ENCODE peak calls at places on chromosomes 1 and 21, in four cellular contexts. M, S, R and H are unnamed samples.

GRCh38 chr1:203362561-203363055 is 11.7 kb upstream of the FMOD start:
- DNase-seq in M (no peak), S (no peak), R (no peak), H (no peak)

GRCh38 chr1:181918893-181919728 is 142.4 kb downstream of the ZNF648 start:
- DNase-seq in M (no peak), S (no peak), R (no peak), H (no peak)

GRCh38 chr1:22712502-22713271 is 2.0 kb downstream of the EPHB2 start:
- DNase-seq in M (no peak), S (peak; percentile 86), R (no peak), H (peak; percentile 55)

GRCh38 chr21:27713159-27714109 is 746.5 kb upstream of the ADAMTS5 start:
- DNase-seq in M (no peak), S (no peak), R (peak; percentile 27), H (no peak)

GRCh38 chr1:109834951-109835350 is 71.2 kb upstream of the EPS8L3 start:
- DNase-seq in M (peak; percentile 14), S (no peak), R (no peak), H (no peak)

GRCh38 chr21:15277498-15277897 is 212.7 kb upstream of the NRIP1 start:
- DNase-seq in M (no peak), S (no peak), R (no peak), H (no peak)

GRCh38 chr1:119647734-119648619 is at the start of gene ZNF697:
- DNase-seq in M (peak; percentile 98), S (peak; percentile 95), R (peak; percentile 99), H (peak; percentile 97)

GRCh38 chr1:172742599-172743500 is 83.9 kb downstream of the FASLG start:
- DNase-seq in M (no peak), S (peak; percentile 55), R (peak; percentile 59), H (peak; percentile 61)

GRCh38 chr1:41622859-41623732 is 138.6 kb upstream of the EDN2 start:
- DNase-seq in M (no peak), S (no peak), R (no peak), H (no peak)

GRCh38 chr1:109882288-109883245 is 28.1 kb upstream of the CSF1 start:
- DNase-seq in M (peak; percentile 52), S (no peak), R (no peak), H (no peak)

GRCh38 chr1:179709841-179710329 is 33.2 kb upstream of the FAM163A start:
- DNase-seq in M (peak; percentile 79), S (no peak), R (peak; percentile 93), H (no peak)

GRCh38 chr1:196608401-196609113 is at the start of gene KCNT2:
- DNase-seq in M (peak; percentile 69), S (no peak), R (peak; percentile 78), H (peak; percentile 35)

GRCh38 chr1:101121975-101122374 is 96.4 kb upstream of the DPH5 start:
- DNase-seq in M (no peak), S (no peak), R (no peak), H (no peak)

GRCh38 chr1:29531596-29531995 is 295.3 kb downstream of the PTPRU start:
- DNase-seq in M (peak; percentile 5), S (no peak), R (no peak), H (no peak)

GRCh38 chr1:29576510-29576909 is 340.2 kb downstream of the PTPRU start:
- DNase-seq in M (no peak), S (no peak), R (no peak), H (peak; percentile 86)

GRCh38 chr21:46098303-46099141 is 610 bp downstream of the COL6A2 start:
- DNase-seq in M (peak; percentile 42), S (no peak), R (peak; percentile 42), H (no peak)

GRCh38 chr1:232290570-232290969 is 339.4 kb downstream of the SIPA1L2 start:
- DNase-seq in M (no peak), S (no peak), R (no peak), H (no peak)

GRCh38 chr1:158095737-158096335 is 84.9 kb upstream of the CD1D start:
- DNase-seq in M (no peak), S (peak; percentile 57), R (peak; percentile 51), H (peak; percentile 56)

GRCh38 chr21:28086861-28087581 is 905.7 kb downstream of the LTN1 start:
- DNase-seq in M (no peak), S (no peak), R (no peak), H (no peak)

GRCh38 chr1:50846224-50846839 is 113.7 kb downstream of the FAF1 start:
- DNase-seq in M (no peak), S (peak; percentile 16), R (no peak), H (no peak)
- TF ChIP-seq CTCF in M (no peak), S (no peak), R (no peak), H (no peak)

GRCh38 chr1:153958111-153958960 is at the start of gene CRTC2:
- DNase-seq in M (peak; percentile 100), S (peak; percentile 98), R (peak; percentile 99), H (peak; percentile 100)
- TF ChIP-seq CTCF in M (no peak), S (no peak), R (no peak), H (no peak)

GRCh38 chr1:77948841-77949424 is 29.9 kb downstream of the FUBP1 start:
- DNase-seq in M (no peak), S (peak; percentile 28), R (peak; percentile 62), H (no peak)
- TF ChIP-seq CTCF in M (no peak), S (no peak), R (peak; percentile 37), H (no peak)

GRCh38 chr1:21537511-21537931 is 28.3 kb downstream of the ALPL start:
- DNase-seq in M (peak; percentile 96), S (no peak), R (no peak), H (no peak)

GRCh38 chr1:21536223-21536622 is 27.0 kb downstream of the ALPL start:
- DNase-seq in M (peak; percentile 80), S (no peak), R (peak; percentile 84), H (no peak)

GRCh38 chr1:21532496-21532895 is 23.3 kb downstream of the ALPL start:
- DNase-seq in M (no peak), S (no peak), R (no peak), H (no peak)

GRCh38 chr1:21532992-21533534 is 23.8 kb downstream of the ALPL start:
- DNase-seq in M (no peak), S (no peak), R (no peak), H (no peak)

DNA sequence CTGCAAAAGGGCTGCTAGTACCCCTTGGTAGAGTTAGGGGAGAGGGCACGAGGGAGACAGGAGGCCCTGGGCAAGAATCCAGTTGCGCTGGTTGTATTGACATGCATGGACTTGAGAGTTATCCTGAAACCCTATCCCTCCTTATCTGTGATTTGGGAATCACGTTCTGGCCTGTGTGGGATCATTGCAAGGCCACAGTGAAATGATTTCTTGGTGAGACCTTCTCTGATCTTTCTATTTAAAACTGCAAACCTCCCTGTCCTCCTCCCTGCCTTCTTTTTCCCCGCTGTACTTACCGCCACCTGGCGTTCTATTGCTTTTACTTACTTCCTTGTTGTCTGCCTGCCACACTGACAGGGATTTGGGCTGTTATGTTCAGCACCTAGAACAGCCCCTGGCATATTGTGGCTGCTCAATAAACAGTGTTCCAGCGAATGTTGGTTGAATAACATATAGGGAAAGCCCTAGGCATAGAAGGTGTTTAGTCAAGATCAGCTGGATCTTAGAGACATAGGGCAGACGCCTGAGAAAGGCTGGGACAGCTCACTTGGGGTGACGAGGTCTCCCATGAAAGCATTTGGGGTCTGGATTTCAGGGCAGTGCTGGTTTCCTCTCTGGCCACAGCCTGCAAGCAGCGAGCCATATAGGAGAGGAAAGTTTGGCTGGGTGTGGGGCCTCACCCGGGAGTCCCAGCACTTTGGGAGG is 25.6 kb downstream of the ALPL start:
- DNase-seq in M (peak; percentile 85), S (peak; percentile 62), R (peak; percentile 79), H (peak; percentile 63)
- TF ChIP-seq CTCF in M (peak; percentile 64), S (peak; percentile 57), R (peak; percentile 46), H (peak; percentile 49)